ENCODE peak calls at places on chromosomes 16 and 17, in six cellular contexts. One of them, this sample, is unnamed.

GRCh38 chr17:35350493-35350892 is 22.9 kb downstream of the SLFN11 start:
- DNase-seq in H1: no peak
- DNase-seq in SK-N-SH: no peak
- DNase-seq in GM12878: no peak
- DNase-seq in HCT116: no peak
- DNase-seq in HepG2: no peak
- DNase-seq in this sample: no peak

GRCh38 chr17:50151937-50152547 is 1.6 kb upstream of the PPP1R9B start:
- DNase-seq in H1: no peak
- DNase-seq in HepG2: peak
- DNase-seq in GM12878: no peak
- DNase-seq in SK-N-SH: peak
- DNase-seq in HCT116: peak
- DNase-seq in this sample: peak

GRCh38 chr17:19346351-19347255 is 15.9 kb downstream of the B9D1 start:
- DNase-seq in SK-N-SH: no peak
- DNase-seq in HCT116: peak
- DNase-seq in GM12878: no peak
- DNase-seq in H1: no peak
- DNase-seq in HepG2: peak
- DNase-seq in this sample: no peak

GRCh38 chr16:64459821-64460220 is 662.0 kb downstream of the CDH11 start:
- DNase-seq in HepG2: no peak
- DNase-seq in SK-N-SH: no peak
- DNase-seq in H1: no peak
- DNase-seq in GM12878: no peak
- DNase-seq in HCT116: no peak
- DNase-seq in this sample: no peak

GRCh38 chr16:54627616-54628015 is 303.0 kb upstream of the IRX5 start:
- DNase-seq in SK-N-SH: no peak
- DNase-seq in H1: no peak
- DNase-seq in GM12878: no peak
- DNase-seq in HCT116: no peak
- DNase-seq in HepG2: no peak
- DNase-seq in this sample: no peak

GRCh38 chr16:55053071-55053415 is 122.4 kb downstream of the IRX5 start:
- DNase-seq in SK-N-SH: no peak
- DNase-seq in HCT116: no peak
- DNase-seq in H1: no peak
- DNase-seq in GM12878: no peak
- DNase-seq in HepG2: no peak
- DNase-seq in this sample: no peak

GRCh38 chr17:81508639-81509047 is 4.0 kb downstream of the ACTG1 start:
- DNase-seq in SK-N-SH: no peak
- DNase-seq in H1: no peak
- DNase-seq in HCT116: peak
- DNase-seq in GM12878: no peak
- DNase-seq in HepG2: peak
- DNase-seq in this sample: peak

GRCh38 chr17:57720636-57721035 is 24.5 kb downstream of the CCDC182 start:
- DNase-seq in H1: no peak
- DNase-seq in SK-N-SH: no peak
- DNase-seq in HCT116: no peak
- DNase-seq in HepG2: no peak
- DNase-seq in GM12878: no peak
- DNase-seq in this sample: no peak

GRCh38 chr16:66261826-66262225 is 104.7 kb upstream of the CDH5 start:
- DNase-seq in HepG2: no peak
- DNase-seq in GM12878: no peak
- DNase-seq in HCT116: no peak
- DNase-seq in H1: no peak
- DNase-seq in SK-N-SH: no peak
- DNase-seq in this sample: no peak

DNA sequence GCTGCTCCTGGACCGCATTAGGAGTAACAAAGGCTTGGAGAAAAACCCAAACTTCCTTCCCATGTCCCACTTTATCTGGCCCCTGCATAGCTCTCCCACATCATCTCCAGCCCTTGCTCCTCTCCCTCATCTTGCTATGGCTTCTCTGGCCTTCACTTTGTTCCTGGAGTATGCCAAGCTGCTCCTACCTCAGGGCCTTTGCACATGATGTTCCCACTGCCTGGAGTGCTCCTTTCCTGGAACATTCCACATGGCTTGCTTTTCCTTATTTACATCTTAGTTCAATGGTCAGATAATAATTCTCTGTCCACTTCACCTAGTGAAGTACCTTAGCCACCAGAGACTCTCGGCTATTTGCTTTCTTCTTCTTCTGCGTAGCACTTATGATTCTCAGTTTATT is 4.3 kb upstream of the KSR1 start:
- DNase-seq in H1: no peak
- DNase-seq in HepG2: no peak
- DNase-seq in GM12878: no peak
- DNase-seq in HCT116: no peak
- DNase-seq in SK-N-SH: no peak
- DNase-seq in this sample: no peak
- TF ChIP-seq JUND in H1: no peak
- TF ChIP-seq JUND in HepG2: no peak
- TF ChIP-seq JUND in GM12878: no peak
- TF ChIP-seq JUND in HCT116: no peak
- TF ChIP-seq JUND in SK-N-SH: no peak
- TF ChIP-seq JUND in this sample: no peak

DNA sequence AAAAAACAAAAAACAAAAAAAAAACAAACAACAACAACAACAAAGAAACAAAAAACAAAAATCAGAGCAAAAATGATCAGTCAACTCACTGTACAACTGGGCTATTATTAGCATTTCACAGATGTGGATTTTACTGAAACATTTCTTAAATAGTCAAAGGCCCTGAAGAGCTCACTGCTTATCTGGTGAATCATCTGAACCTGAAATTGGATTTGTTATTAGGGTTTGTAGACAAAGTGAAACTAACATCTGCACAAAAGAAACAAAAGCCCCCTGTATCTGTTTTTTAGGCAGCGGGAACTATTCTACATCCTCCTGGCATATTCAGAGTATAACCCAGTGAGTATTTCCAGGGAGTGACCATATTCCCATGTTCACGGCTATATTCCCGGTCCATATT is 32.6 kb upstream of the KSR1 start:
- DNase-seq in HepG2: no peak
- DNase-seq in GM12878: no peak
- DNase-seq in H1: no peak
- DNase-seq in SK-N-SH: no peak
- DNase-seq in HCT116: no peak
- DNase-seq in this sample: no peak
- TF ChIP-seq JUND in HepG2: no peak
- TF ChIP-seq JUND in GM12878: no peak
- TF ChIP-seq JUND in H1: no peak
- TF ChIP-seq JUND in SK-N-SH: no peak
- TF ChIP-seq JUND in HCT116: no peak
- TF ChIP-seq JUND in this sample: no peak

GRCh38 chr17:10119203-10120112 is 78.9 kb downstream of the GAS7 start:
- DNase-seq in HCT116: peak
- DNase-seq in SK-N-SH: no peak
- DNase-seq in H1: no peak
- DNase-seq in HepG2: no peak
- DNase-seq in GM12878: peak
- DNase-seq in this sample: peak
- TF ChIP-seq JUND in HCT116: peak
- TF ChIP-seq JUND in SK-N-SH: no peak
- TF ChIP-seq JUND in H1: no peak
- TF ChIP-seq JUND in HepG2: no peak
- TF ChIP-seq JUND in GM12878: no peak
- TF ChIP-seq JUND in this sample: no peak

GRCh38 chr17:79042421-79043190 is 18.6 kb downstream of the C1QTNF1 start:
- DNase-seq in HCT116: peak
- DNase-seq in H1: no peak
- DNase-seq in GM12878: no peak
- DNase-seq in SK-N-SH: peak
- DNase-seq in HepG2: peak
- DNase-seq in this sample: peak

GRCh38 chr17:79041041-79041570 is 17.1 kb downstream of the C1QTNF1 start:
- DNase-seq in HepG2: no peak
- DNase-seq in GM12878: no peak
- DNase-seq in H1: no peak
- DNase-seq in HCT116: no peak
- DNase-seq in SK-N-SH: no peak
- DNase-seq in this sample: no peak

GRCh38 chr17:79043191-79043930 is 19.4 kb downstream of the C1QTNF1 start:
- DNase-seq in GM12878: no peak
- DNase-seq in HCT116: no peak
- DNase-seq in HepG2: no peak
- DNase-seq in SK-N-SH: no peak
- DNase-seq in H1: no peak
- DNase-seq in this sample: no peak

GRCh38 chr17:79043931-79044320 is 20.0 kb downstream of the C1QTNF1 start:
- DNase-seq in SK-N-SH: no peak
- DNase-seq in H1: no peak
- DNase-seq in HepG2: no peak
- DNase-seq in HCT116: no peak
- DNase-seq in GM12878: no peak
- DNase-seq in this sample: no peak

DNA sequence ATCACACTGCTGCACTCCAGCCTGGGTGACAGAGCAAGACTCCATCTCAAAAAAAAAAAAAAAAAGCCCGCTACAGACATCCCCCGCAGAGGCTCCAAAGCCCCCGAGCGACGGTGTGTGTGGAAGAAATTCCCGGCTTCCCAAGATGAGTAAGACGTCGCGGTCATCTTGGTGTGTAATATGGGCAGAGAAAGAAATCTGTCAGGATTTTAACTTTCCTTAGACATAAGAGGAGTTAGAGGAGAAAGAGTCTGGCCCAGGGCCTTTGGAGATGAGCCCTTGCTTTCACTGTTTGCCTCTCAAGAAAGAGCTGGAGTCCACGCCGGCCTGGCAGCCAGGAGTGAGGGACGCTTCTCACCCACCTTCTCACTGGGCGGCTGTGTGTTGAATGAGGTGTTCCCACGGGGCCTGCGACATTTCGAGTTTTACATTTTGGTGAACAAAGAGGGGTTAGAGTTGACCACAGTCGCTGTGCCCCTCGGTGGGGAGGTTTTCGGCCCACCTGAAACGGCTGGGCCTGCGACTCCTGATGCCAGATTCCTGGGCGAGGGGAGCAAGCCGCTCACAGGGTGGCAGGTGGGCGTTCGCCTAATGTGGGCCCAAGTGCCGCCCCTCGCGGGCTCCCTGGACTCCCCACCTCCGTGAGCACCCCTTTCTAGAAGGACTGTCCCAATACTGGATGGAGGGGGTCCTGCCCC is 17.9 kb downstream of the C1QTNF1 start:
- DNase-seq in GM12878: no peak
- DNase-seq in HepG2: no peak
- DNase-seq in HCT116: no peak
- DNase-seq in SK-N-SH: no peak
- DNase-seq in H1: no peak
- DNase-seq in this sample: no peak
- TF ChIP-seq JUND in GM12878: no peak
- TF ChIP-seq JUND in HepG2: no peak
- TF ChIP-seq JUND in HCT116: no peak
- TF ChIP-seq JUND in SK-N-SH: no peak
- TF ChIP-seq JUND in H1: no peak
- TF ChIP-seq JUND in this sample: no peak

GRCh38 chr17:60695960-60696359 is 18.3 kb downstream of the BCAS3 start:
- DNase-seq in H1: no peak
- DNase-seq in HepG2: no peak
- DNase-seq in SK-N-SH: no peak
- DNase-seq in HCT116: no peak
- DNase-seq in GM12878: no peak
- DNase-seq in this sample: no peak
- TF ChIP-seq JUND in H1: no peak
- TF ChIP-seq JUND in HepG2: no peak
- TF ChIP-seq JUND in SK-N-SH: peak
- TF ChIP-seq JUND in HCT116: no peak
- TF ChIP-seq JUND in GM12878: no peak
- TF ChIP-seq JUND in this sample: no peak

DNA sequence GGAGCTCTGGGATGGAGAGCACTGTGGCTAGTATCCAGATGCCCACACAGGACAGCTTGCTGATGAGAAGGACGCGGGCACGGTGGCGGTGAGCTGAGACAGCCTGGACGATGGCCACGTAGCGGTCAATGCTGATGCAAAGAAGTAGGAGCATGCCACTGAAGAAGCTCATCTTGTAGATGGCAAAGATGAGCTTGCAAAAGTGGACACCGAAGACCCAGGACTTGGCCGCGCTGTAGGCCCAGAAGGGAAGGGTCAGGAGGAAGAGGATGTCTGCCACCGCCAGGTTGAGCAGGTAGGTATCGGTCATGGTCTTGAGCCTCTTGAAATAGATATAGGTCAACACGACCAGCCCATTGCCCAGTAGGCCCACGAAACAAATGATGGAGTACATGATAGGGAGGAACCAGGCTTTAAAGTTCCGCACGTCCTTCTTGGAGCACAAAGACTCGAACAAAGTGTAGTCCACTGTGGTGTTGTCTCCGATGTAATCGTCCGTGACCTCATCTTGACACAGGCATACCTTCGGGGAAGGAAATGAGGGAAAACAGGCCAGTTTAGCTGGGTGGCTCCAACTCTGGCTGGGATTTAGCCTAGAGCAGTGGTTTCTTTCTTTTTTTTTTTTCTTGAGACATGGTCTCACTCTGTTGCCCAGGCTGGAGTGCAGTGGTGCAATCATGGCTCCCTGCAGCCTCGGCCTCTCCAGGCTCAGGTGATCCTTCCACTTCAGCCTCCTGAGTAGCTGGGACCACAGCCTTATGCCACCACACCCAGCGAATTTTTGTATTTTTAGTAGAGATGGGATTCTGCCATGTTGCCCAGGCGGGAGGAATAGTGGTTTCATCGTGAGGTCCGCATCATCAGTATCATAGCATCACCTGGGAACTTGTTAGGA is 9.7 kb downstream of the CCR7 start:
- DNase-seq in H1: no peak
- DNase-seq in GM12878: no peak
- DNase-seq in SK-N-SH: no peak
- DNase-seq in HCT116: no peak
- DNase-seq in HepG2: no peak
- DNase-seq in this sample: peak
- TF ChIP-seq JUND in H1: no peak
- TF ChIP-seq JUND in GM12878: no peak
- TF ChIP-seq JUND in SK-N-SH: no peak
- TF ChIP-seq JUND in HCT116: no peak
- TF ChIP-seq JUND in HepG2: no peak
- TF ChIP-seq JUND in this sample: no peak

GRCh38 chr16:27345201-27345600 is 31.4 kb downstream of the IL4R start:
- DNase-seq in H1: no peak
- DNase-seq in GM12878: no peak
- DNase-seq in SK-N-SH: no peak
- DNase-seq in HCT116: no peak
- DNase-seq in HepG2: no peak
- DNase-seq in this sample: no peak
- TF ChIP-seq JUND in H1: no peak
- TF ChIP-seq JUND in GM12878: no peak
- TF ChIP-seq JUND in SK-N-SH: no peak
- TF ChIP-seq JUND in HCT116: no peak
- TF ChIP-seq JUND in HepG2: no peak
- TF ChIP-seq JUND in this sample: no peak

This sample was measured in T47D.